ENCODE peak calls at places on chromosomes 6 and 20, in six cellular contexts. M is H1, O is IMR-90, V is H9, G is trophoblast cell, Q is mesenchymal stem cell. N is an unnamed sample.

GRCh38 chr6:156828280-156828703 is 51.1 kb downstream of the ARID1B start:
- DNase-seq in M (no peak), O (peak; percentile 91), V (no peak), G (peak; percentile 48), Q (peak; percentile 92), N (no peak)

GRCh38 chr20:22101606-22102005 is 396.1 kb downstream of the PAX1 start:
- DNase-seq in M (no peak), O (no peak), V (no peak), G (no peak), Q (no peak), N (no peak)

GRCh38 chr20:11156922-11157321 is 483.1 kb upstream of the JAG1 start:
- DNase-seq in M (no peak), O (no peak), V (no peak), G (no peak), Q (no peak), N (no peak)

GRCh38 chr6:166842607-166843006 is 113.7 kb downstream of the RNASET2 start:
- DNase-seq in M (no peak), O (no peak), V (no peak), G (no peak), Q (no peak), N (no peak)

GRCh38 chr6:80607814-80608391 is 501.4 kb downstream of the BCKDHB start:
- DNase-seq in M (no peak), O (peak; percentile 92), V (no peak), G (peak; percentile 66), Q (peak; percentile 91), N (no peak)

GRCh38 chr6:5506575-5506974 is 245.3 kb downstream of the FARS2 start:
- DNase-seq in M (no peak), O (no peak), V (no peak), G (no peak), Q (no peak), N (no peak)

GRCh38 chr20:46040902-46041535 is 12.0 kb downstream of the SLC12A5 start:
- DNase-seq in M (no peak), O (peak; percentile 26), V (peak; percentile 79), G (peak; percentile 69), Q (peak; percentile 45), N (peak; percentile 76)

GRCh38 chr20:31605902-31606677 is 1.0 kb downstream of the ID1 start:
- DNase-seq in M (no peak), O (no peak), V (peak; percentile 50), G (peak; percentile 45), Q (peak; percentile 52), N (no peak)

GRCh38 chr6:127972815-127973214 is 72.0 kb upstream of the THEMIS start:
- DNase-seq in M (no peak), O (no peak), V (no peak), G (no peak), Q (no peak), N (no peak)

GRCh38 chr6:26743157-26743821 is 83.7 kb upstream of the ZNF322 start:
- DNase-seq in M (no peak), O (peak; percentile 78), V (peak; percentile 79), G (no peak), Q (peak; percentile 51), N (peak; percentile 44)

GRCh38 chr6:137102851-137103492 is 58.2 kb upstream of the IL20RA start:
- DNase-seq in M (no peak), O (no peak), V (no peak), G (no peak), Q (no peak), N (no peak)

GRCh38 chr6:7646394-7646793 is 56.4 kb downstream of the SNRNP48 start:
- DNase-seq in M (no peak), O (peak; percentile 68), V (no peak), G (no peak), Q (no peak), N (no peak)

GRCh38 chr20:6157345-6157744 is 34.5 kb upstream of the FERMT1 start:
- DNase-seq in M (no peak), O (peak; percentile 3), V (no peak), G (no peak), Q (no peak), N (no peak)

GRCh38 chr6:36229223-36229622 is 32.7 kb downstream of the BRPF3 start:
- DNase-seq in M (no peak), O (no peak), V (no peak), G (no peak), Q (no peak), N (no peak)

GRCh38 chr6:82260890-82261732 is 13.6 kb upstream of the IBTK start:
- DNase-seq in M (no peak), O (no peak), V (no peak), G (no peak), Q (no peak), N (no peak)

GRCh38 chr6:106417572-106418147 is 57.1 kb downstream of the CRYBG1 start:
- DNase-seq in M (no peak), O (no peak), V (no peak), G (no peak), Q (no peak), N (no peak)

GRCh38 chr6:170180671-170181337 is 110.1 kb downstream of the DLL1 start:
- DNase-seq in M (no peak), O (no peak), V (no peak), G (no peak), Q (no peak), N (no peak)

GRCh38 chr20:60037120-60037499 is 78.9 kb downstream of the CDH26 start:
- DNase-seq in M (no peak), O (peak; percentile 59), V (peak; percentile 58), G (no peak), Q (peak; percentile 13), N (no peak)

GRCh38 chr6:81847866-81848265 is 95.4 kb upstream of the TENT5A start:
- DNase-seq in M (no peak), O (no peak), V (no peak), G (no peak), Q (no peak), N (no peak)

GRCh38 chr6:35354361-35355135 is 12.2 kb downstream of the PPARD start:
- DNase-seq in M (no peak), O (peak; percentile 68), V (no peak), G (peak; percentile 25), Q (peak; percentile 61), N (no peak)

GRCh38 chr6:74447013-74447412 is 751.0 kb downstream of the CD109 start:
- DNase-seq in M (no peak), O (peak; percentile 44), V (no peak), G (peak; percentile 16), Q (peak; percentile 64), N (no peak)

GRCh38 chr6:74451953-74452352 is 753.9 kb downstream of the COL12A1 start:
- DNase-seq in M (no peak), O (no peak), V (no peak), G (no peak), Q (no peak), N (no peak)

DNA sequence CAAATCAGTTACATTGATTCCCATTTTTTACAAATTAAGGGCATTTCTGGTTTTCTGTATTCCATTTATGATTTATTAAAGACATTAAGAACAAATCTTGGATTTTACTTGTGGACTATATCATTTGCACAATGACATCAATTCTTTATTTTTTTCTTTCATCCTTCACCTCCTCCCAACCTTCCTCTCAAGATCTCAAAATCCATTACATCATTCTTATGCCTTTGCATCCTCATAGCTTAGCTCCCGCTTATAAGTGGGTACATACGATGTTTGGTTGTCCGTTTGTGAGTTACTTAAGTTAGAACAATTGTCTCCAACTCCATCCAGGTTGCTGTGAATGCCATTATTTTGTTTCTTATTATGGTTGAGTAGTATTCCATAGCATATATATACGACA is 752.8 kb downstream of the CD109 start:
- DNase-seq in M (no peak), O (no peak), V (no peak), G (no peak), Q (no peak), N (no peak)
- H4K91ac ChIP-seq in M (no peak overlapping the region), O (no peak overlapping the region), V (no peak overlapping the region), G (no peak overlapping the region), Q (no peak overlapping the region), N (no peak overlapping the region)

DNA sequence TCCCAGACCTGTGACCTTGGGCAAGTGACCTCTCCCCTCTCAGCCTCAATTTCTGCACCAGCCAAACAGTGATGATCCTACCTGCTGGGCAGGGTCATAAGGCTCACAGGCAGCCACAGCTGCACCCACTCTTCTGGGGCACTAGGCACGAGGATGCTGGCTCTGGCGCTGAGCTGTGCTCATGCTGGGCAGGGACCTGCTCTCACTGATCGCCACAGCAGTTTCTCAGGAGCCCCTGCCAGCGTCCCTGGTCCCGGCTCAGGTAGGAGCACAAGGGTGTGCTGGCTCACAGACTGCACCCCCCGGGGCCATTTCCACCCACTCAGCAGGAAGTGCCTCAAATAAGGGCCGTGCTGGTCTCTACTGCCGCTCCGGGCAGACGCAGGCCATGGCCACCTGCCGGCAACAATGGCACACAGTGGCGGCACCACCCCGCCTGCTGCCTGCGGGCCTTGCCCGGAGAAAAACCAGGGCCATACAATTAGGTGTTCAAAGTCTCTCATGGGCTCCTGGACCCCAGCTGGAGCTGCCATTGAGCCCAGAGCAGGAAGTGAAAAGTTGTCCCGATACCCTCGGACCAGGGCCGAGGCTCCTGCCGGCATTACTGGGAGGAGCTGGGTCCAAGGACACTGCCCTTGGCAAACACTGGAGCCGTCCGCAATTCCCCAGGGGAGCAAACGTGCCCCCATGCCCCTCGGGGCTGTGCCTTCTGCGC is 4.6 kb upstream of the CABLES2 start:
- DNase-seq in M (no peak), O (no peak), V (no peak), G (peak; percentile 79), Q (no peak), N (no peak)
- H4K91ac ChIP-seq in M (no peak overlapping the region), O (no peak overlapping the region), V (no peak overlapping the region), G (no peak overlapping the region), Q (no peak overlapping the region), N (no peak overlapping the region)

DNA sequence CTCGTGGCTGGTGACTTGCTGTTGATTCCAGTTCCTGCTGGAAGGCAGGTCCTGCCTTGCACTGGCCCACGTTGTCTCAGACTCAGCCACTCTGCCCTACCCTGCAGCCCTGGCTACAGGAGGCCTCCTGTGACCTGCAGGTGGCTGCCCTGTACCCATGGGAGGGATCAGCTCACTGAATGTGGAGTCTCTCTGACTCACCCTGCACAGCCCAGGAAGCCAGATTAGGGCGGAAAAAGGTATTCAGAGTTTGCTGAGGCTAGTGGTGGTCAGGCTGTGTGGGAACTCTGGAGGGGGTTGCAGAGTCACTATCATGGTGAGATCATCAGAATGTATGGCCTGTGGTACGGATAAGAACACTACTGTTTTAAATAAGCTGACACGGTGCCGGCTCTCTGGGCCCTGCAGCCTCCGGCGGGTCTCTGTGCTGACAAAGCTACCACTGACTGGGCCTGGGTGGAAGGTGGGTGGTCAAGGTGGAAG is 24.7 kb upstream of the PYGB start:
- DNase-seq in M (peak; percentile 36), O (peak; percentile 97), V (peak; percentile 69), G (peak; percentile 81), Q (peak; percentile 96), N (peak; percentile 37)
- H4K91ac ChIP-seq in M (no peak overlapping the region), O (peak overlapping the region; percentile 34), V (no peak overlapping the region), G (no peak overlapping the region), Q (no peak overlapping the region), N (no peak overlapping the region)

DNA sequence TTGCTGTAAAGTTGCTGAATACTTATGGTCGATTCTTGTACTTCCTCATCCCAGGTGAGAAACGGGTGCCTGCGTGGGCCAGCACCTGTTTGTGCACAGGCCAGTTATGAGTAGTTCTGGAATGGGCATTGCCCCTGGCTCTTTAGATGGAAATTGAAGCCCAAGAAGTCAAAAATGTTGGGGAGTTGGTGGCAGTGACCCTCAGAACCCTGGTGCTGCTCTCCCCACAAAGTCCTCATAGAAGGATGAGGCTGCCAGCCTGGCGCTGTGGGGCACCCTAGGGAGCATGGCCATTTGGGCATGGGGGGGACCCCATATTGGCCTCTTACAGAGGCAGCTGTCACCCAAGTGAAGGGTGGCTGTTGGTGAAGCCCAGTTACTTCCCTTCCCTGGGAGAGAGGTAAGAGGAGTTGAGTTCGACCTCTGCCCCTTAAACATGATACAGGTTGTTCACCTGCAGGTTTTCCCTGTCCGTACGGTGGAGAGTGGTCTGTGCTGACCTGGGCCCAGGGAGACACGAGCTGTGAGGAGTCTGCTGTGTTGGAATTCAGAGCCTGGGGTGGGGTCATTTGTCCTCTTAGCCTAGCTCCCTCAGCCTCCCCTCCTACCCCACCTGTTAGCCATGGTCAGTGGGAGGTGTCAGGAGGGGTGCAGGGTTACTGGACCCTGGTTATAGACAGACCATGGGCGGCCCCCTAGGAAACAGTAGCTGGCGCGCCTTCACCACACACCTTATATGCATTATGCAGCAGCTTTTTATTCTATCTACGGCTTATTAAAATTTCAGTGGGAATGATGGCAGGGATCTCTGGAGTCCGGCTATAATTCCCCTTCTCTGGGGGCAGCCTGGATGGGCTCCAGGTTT is 4.9 kb downstream of the HMGA1 start:
- DNase-seq in M (no peak), O (no peak), V (no peak), G (no peak), Q (no peak), N (no peak)
- H4K91ac ChIP-seq in M (no peak overlapping the region), O (no peak overlapping the region), V (no peak overlapping the region), G (no peak overlapping the region), Q (no peak overlapping the region), N (no peak overlapping the region)

N was measured in neuronal stem cell.